ENCODE peak calls at places on chromosomes 5 and 9, in five cellular contexts. Z is neuronal stem cell, M is SW 1271, T is T-cell, I is NCI-H774. E is an unnamed sample.

GRCh38 chr5:154478224-154478565 is at the start of gene HAND1:
- DNase-seq in Z (peak; percentile 80), M (peak; percentile 17), T (no peak), I (peak; percentile 63), E (no peak)

GRCh38 chr5:38316544-38317224 is 58.3 kb downstream of the EGFLAM start:
- DNase-seq in Z (no peak), M (no peak), T (no peak), I (no peak), E (no peak)

GRCh38 chr5:159451197-159452052 is 121.1 kb upstream of the IL12B start:
- DNase-seq in Z (no peak), M (peak; percentile 76), T (no peak), I (no peak), E (no peak)

GRCh38 chr5:111976705-111977104 is 219.7 kb upstream of the NREP start:
- DNase-seq in Z (no peak), M (no peak), T (no peak), I (no peak), E (no peak)

GRCh38 chr9:113669523-113670115 is 206.1 kb downstream of the RGS3 start:
- DNase-seq in Z (no peak), M (no peak), T (no peak), I (no peak), E (no peak)

GRCh38 chr9:16417101-16417500 is 453.4 kb downstream of the BNC2 start:
- DNase-seq in Z (no peak), M (no peak), T (no peak), I (no peak), E (no peak)

GRCh38 chr5:150434502-150434901 is 15.0 kb downstream of the RPS14 start:
- DNase-seq in Z (no peak), M (no peak), T (no peak), I (no peak), E (no peak)

GRCh38 chr9:118271936-118272335 is 567.7 kb downstream of the TLR4 start:
- DNase-seq in Z (no peak), M (no peak), T (no peak), I (no peak), E (no peak)

GRCh38 chr9:38081356-38082108 is 12.5 kb upstream of the SHB start:
- DNase-seq in Z (no peak), M (no peak), T (no peak), I (no peak), E (no peak)

GRCh38 chr9:21568484-21568883 is 86.4 kb upstream of the IFNE start:
- DNase-seq in Z (no peak), M (no peak), T (no peak), I (no peak), E (no peak)

GRCh38 chr5:6686916-6687409 is 26.3 kb upstream of the TENT4A start:
- DNase-seq in Z (peak; percentile 69), M (no peak), T (no peak), I (no peak), E (peak; percentile 15)

GRCh38 chr9:137054932-137055384 is 1.1 kb upstream of the ENTPD2 start:
- DNase-seq in Z (no peak), M (no peak), T (no peak), I (no peak), E (no peak)

GRCh38 chr5:624951-625230 is 12.8 kb downstream of the CEP72 start:
- DNase-seq in Z (no peak), M (no peak), T (no peak), I (no peak), E (no peak)

GRCh38 chr5:167950126-167950721 is 341.2 kb upstream of the WWC1 start:
- DNase-seq in Z (no peak), M (no peak), T (no peak), I (no peak), E (no peak)

GRCh38 chr9:123739902-123740301 is 190.0 kb downstream of the DENND1A start:
- DNase-seq in Z (no peak), M (no peak), T (no peak), I (no peak), E (no peak)

GRCh38 chr9:25677301-25678146 is 720 bp downstream of the TUSC1 start:
- DNase-seq in Z (peak; percentile 30), M (no peak), T (no peak), I (no peak), E (no peak)